ENCODE peak calls at places on chromosome 21, in nine cellular contexts. K, A, O, F, L, G, U, X and C are unnamed samples.

GRCh38 chr21:42059721-42060120 is 11.4 kb upstream of the UMODL1 start:
- DNase-seq in K (no peak), A (no peak), O (no peak), F (no peak), L (no peak), G (no peak), U (no peak), X (no peak), C (no peak)

GRCh38 chr21:26710155-26710554 is 135.1 kb downstream of the ADAMTS1 start:
- DNase-seq in K (no peak), A (no peak), O (no peak), F (peak), L (no peak), G (no peak), U (no peak), X (no peak), C (no peak)

GRCh38 chr21:43697758-43698643 is 20.9 kb upstream of the PDXK start:
- DNase-seq in K (no peak), A (peak), O (no peak), F (no peak), L (no peak), G (no peak), U (no peak), X (peak), C (no peak)

GRCh38 chr21:19993186-19993711 is 1005.0 kb upstream of the NCAM2 start:
- DNase-seq in K (no peak), A (no peak), O (no peak), F (no peak), L (no peak), G (no peak), U (no peak), X (no peak), C (no peak)

GRCh38 chr21:35540950-35541632 is 492.0 kb upstream of the RUNX1 start:
- DNase-seq in K (no peak), A (no peak), O (no peak), F (no peak), L (no peak), G (no peak), U (no peak), X (no peak), C (no peak)

GRCh38 chr21:31111093-31111492 is 72.8 kb upstream of the KRTAP19-8 start:
- DNase-seq in K (no peak), A (no peak), O (no peak), F (no peak), L (no peak), G (no peak), U (no peak), X (no peak), C (no peak)

GRCh38 chr21:26819944-26820343 is 25.3 kb downstream of the ADAMTS1 start:
- DNase-seq in K (no peak), A (no peak), O (no peak), F (no peak), L (no peak), G (no peak), U (no peak), X (no peak), C (no peak)

GRCh38 chr21:14734191-14734590 is 188.1 kb upstream of the SAMSN1 start:
- DNase-seq in K (no peak), A (no peak), O (no peak), F (no peak), L (no peak), G (no peak), U (no peak), X (no peak), C (no peak)

GRCh38 chr21:27423073-27423472 is 456.2 kb upstream of the ADAMTS5 start:
- DNase-seq in K (no peak), A (peak), O (no peak), F (no peak), L (no peak), G (no peak), U (no peak), X (peak), C (no peak)

GRCh38 chr21:14448784-14449183 is 65.8 kb upstream of the HSPA13 start:
- DNase-seq in K (no peak), A (no peak), O (no peak), F (no peak), L (no peak), G (no peak), U (no peak), X (no peak), C (no peak)

GRCh38 chr21:34640858-34641257 is 25.9 kb upstream of the RCAN1 start:
- DNase-seq in K (no peak), A (peak), O (no peak), F (no peak), L (no peak), G (no peak), U (no peak), X (peak), C (no peak)

GRCh38 chr21:17250651-17251294 is 262.1 kb upstream of the CXADR start:
- DNase-seq in K (no peak), A (no peak), O (no peak), F (no peak), L (no peak), G (no peak), U (peak), X (no peak), C (no peak)